ENCODE peak calls at places on chromosomes 1 and 21, in five cellular contexts. One of them, this sample, is unnamed. For H3K4me1, the result is how much of the 10 kb centered on the place peaks cover.

GRCh38 chr1:46247433-46248121 is at the start of gene RAD54L:
- DNase-seq in kidney: peak
- DNase-seq in heart left ventricle: peak
- DNase-seq in pancreas: peak
- DNase-seq in sigmoid colon: peak
- DNase-seq in this sample: peak

GRCh38 chr1:20500716-20501115 is 7.2 kb downstream of the MUL1 start:
- DNase-seq in kidney: no peak
- DNase-seq in sigmoid colon: no peak
- DNase-seq in pancreas: no peak
- DNase-seq in heart left ventricle: no peak
- DNase-seq in this sample: no peak

GRCh38 chr1:59638172-59638800 is 176.5 kb upstream of the HOOK1 start:
- DNase-seq in pancreas: peak
- DNase-seq in kidney: no peak
- DNase-seq in sigmoid colon: no peak
- DNase-seq in heart left ventricle: no peak
- DNase-seq in this sample: no peak

GRCh38 chr1:6338685-6339084 is 54.9 kb downstream of the ACOT7 start:
- DNase-seq in kidney: no peak
- DNase-seq in sigmoid colon: no peak
- DNase-seq in pancreas: no peak
- DNase-seq in heart left ventricle: no peak
- DNase-seq in this sample: no peak

GRCh38 chr1:242129103-242129502 is 130.2 kb upstream of the MAP1LC3C start:
- DNase-seq in sigmoid colon: no peak
- DNase-seq in heart left ventricle: no peak
- DNase-seq in pancreas: no peak
- DNase-seq in kidney: no peak
- DNase-seq in this sample: no peak

GRCh38 chr1:111745670-111746613 is 6.7 kb upstream of the INKA2 start:
- DNase-seq in pancreas: no peak
- DNase-seq in heart left ventricle: no peak
- DNase-seq in sigmoid colon: peak
- DNase-seq in kidney: no peak
- DNase-seq in this sample: no peak

GRCh38 chr1:42913426-42914091 is 45.1 kb downstream of the SLC2A1 start:
- DNase-seq in kidney: no peak
- DNase-seq in heart left ventricle: no peak
- DNase-seq in pancreas: peak
- DNase-seq in sigmoid colon: no peak
- DNase-seq in this sample: no peak

GRCh38 chr1:238119060-238119459 is 228.3 kb upstream of the ZP4 start:
- DNase-seq in heart left ventricle: no peak
- DNase-seq in kidney: no peak
- DNase-seq in sigmoid colon: no peak
- DNase-seq in pancreas: no peak
- DNase-seq in this sample: no peak

GRCh38 chr1:209755926-209756607 is at the start of gene TRAF3IP3:
- DNase-seq in kidney: peak
- DNase-seq in sigmoid colon: no peak
- DNase-seq in pancreas: no peak
- DNase-seq in heart left ventricle: peak
- DNase-seq in this sample: no peak

GRCh38 chr1:6248798-6249731 is 5.1 kb downstream of the HES3 start:
- DNase-seq in heart left ventricle: peak
- DNase-seq in sigmoid colon: no peak
- DNase-seq in kidney: peak
- DNase-seq in pancreas: no peak
- DNase-seq in this sample: peak

GRCh38 chr1:36465731-36466369 is 1.7 kb upstream of the MRPS15 start:
- DNase-seq in sigmoid colon: no peak
- DNase-seq in heart left ventricle: no peak
- DNase-seq in pancreas: no peak
- DNase-seq in kidney: no peak
- DNase-seq in this sample: no peak

GRCh38 chr1:35958558-35958957 is 27.7 kb downstream of the AGO3 start:
- DNase-seq in sigmoid colon: no peak
- DNase-seq in heart left ventricle: no peak
- DNase-seq in kidney: no peak
- DNase-seq in pancreas: no peak
- DNase-seq in this sample: no peak

GRCh38 chr1:7418442-7419080 is 352.5 kb upstream of the VAMP3 start:
- DNase-seq in sigmoid colon: peak
- DNase-seq in pancreas: peak
- DNase-seq in heart left ventricle: peak
- DNase-seq in kidney: peak
- DNase-seq in this sample: no peak

GRCh38 chr1:55318111-55318817 is 103.1 kb upstream of the USP24 start:
- DNase-seq in pancreas: no peak
- DNase-seq in heart left ventricle: peak
- DNase-seq in kidney: no peak
- DNase-seq in sigmoid colon: no peak
- DNase-seq in this sample: no peak

GRCh38 chr1:234597894-234598293 is 12.1 kb downstream of the IRF2BP2 start:
- DNase-seq in kidney: no peak
- DNase-seq in pancreas: peak
- DNase-seq in heart left ventricle: peak
- DNase-seq in sigmoid colon: no peak
- DNase-seq in this sample: no peak

GRCh38 chr21:41369105-41369914 is 7.5 kb downstream of the MX2 start:
- DNase-seq in pancreas: no peak
- DNase-seq in sigmoid colon: peak
- DNase-seq in heart left ventricle: peak
- DNase-seq in kidney: no peak
- DNase-seq in this sample: peak

GRCh38 chr1:160925652-160926241 is 28.9 kb downstream of the ITLN2 start:
- DNase-seq in heart left ventricle: no peak
- DNase-seq in pancreas: no peak
- DNase-seq in sigmoid colon: no peak
- DNase-seq in kidney: no peak
- DNase-seq in this sample: no peak

DNA sequence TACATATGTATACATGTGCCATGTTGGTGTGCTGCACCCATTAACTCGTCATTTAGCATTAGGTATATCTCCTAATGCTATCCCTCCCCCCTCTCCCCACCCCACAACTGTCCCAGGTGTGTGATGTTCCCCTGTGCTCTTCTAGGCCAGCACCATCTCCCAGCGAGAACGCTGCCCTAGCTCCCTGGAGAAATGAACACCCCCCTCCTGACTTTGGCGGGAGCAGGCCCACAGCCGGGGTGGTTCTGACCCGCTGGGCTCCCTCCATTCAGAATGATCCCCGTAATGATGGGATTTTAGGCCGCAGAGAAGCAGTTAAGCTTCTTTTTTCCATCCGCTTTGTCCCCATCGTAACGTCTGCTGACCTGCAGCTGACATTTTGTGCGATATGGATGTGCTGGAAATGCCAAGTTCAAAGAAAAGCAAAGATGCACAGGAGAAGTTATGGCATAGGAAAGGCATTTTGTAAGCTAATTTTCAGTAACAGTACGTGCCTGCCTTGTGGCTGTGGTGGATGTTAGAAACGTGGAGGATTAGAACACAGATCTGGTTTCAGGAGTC is 39.3 kb downstream of the ELK4 start:
- DNase-seq in kidney: no peak
- DNase-seq in heart left ventricle: no peak
- DNase-seq in pancreas: peak
- DNase-seq in sigmoid colon: peak
- DNase-seq in this sample: no peak
- H3K4me1 ChIP-seq in kidney: under half
- H3K4me1 ChIP-seq in heart left ventricle: under half
- H3K4me1 ChIP-seq in pancreas: under half
- H3K4me1 ChIP-seq in sigmoid colon: under half
- H3K4me1 ChIP-seq in this sample: under half

GRCh38 chr1:3134378-3135072 is 65.5 kb downstream of the PRDM16 start:
- DNase-seq in heart left ventricle: no peak
- DNase-seq in kidney: no peak
- DNase-seq in pancreas: peak
- DNase-seq in sigmoid colon: no peak
- DNase-seq in this sample: no peak
- H3K27ac ChIP-seq in heart left ventricle: no peak
- H3K27ac ChIP-seq in kidney: no peak
- H3K27ac ChIP-seq in pancreas: peak
- H3K27ac ChIP-seq in sigmoid colon: no peak
- H3K27ac ChIP-seq in this sample: no peak

DNA sequence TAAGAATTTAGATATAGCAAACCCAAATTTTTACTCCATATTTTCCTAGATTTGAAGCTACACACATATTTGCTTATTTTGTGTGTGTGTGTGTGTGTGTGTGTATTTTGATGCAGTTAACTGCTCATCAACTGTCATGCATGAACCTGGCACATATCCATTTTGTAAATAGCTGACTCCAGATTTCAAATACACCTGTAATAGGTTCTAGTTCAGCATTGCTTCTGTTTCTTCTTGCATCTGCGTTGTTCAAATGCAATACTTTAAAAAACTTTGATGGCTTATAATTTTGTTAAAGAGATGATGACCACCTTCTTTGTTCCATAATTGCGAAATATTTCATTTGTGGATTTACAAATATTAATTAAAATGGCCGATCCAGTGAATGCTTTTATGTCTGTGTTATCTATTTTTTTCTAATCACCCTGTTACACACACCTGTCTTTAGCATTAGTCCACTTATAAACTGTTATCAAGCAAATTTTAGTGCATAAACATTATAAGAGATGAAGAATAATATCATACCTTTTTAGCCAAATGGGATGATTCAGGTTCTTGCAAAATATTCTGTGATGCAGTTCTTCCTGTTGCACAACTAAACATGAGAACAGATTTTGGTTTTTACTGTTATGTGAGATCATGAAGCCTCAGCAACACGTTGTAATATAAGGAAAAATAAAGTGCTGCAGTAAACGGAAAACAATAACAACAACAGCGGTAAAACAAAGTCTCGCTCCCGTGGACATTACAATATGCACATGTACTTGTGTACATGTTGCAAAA is 12.7 kb upstream of the S100A11 start:
- DNase-seq in sigmoid colon: no peak
- DNase-seq in kidney: no peak
- DNase-seq in pancreas: no peak
- DNase-seq in heart left ventricle: no peak
- DNase-seq in this sample: no peak
- H3K4me1 ChIP-seq in sigmoid colon: under half
- H3K4me1 ChIP-seq in kidney: under half
- H3K4me1 ChIP-seq in pancreas: under half
- H3K4me1 ChIP-seq in heart left ventricle: under half
- H3K4me1 ChIP-seq in this sample: under half

GRCh38 chr1:172612478-172612877 is 46.4 kb upstream of the FASLG start:
- DNase-seq in heart left ventricle: no peak
- DNase-seq in kidney: no peak
- DNase-seq in pancreas: no peak
- DNase-seq in sigmoid colon: no peak
- DNase-seq in this sample: no peak

GRCh38 chr1:172613294-172613693 is 45.6 kb upstream of the FASLG start:
- DNase-seq in sigmoid colon: no peak
- DNase-seq in pancreas: no peak
- DNase-seq in kidney: no peak
- DNase-seq in heart left ventricle: no peak
- DNase-seq in this sample: no peak

DNA sequence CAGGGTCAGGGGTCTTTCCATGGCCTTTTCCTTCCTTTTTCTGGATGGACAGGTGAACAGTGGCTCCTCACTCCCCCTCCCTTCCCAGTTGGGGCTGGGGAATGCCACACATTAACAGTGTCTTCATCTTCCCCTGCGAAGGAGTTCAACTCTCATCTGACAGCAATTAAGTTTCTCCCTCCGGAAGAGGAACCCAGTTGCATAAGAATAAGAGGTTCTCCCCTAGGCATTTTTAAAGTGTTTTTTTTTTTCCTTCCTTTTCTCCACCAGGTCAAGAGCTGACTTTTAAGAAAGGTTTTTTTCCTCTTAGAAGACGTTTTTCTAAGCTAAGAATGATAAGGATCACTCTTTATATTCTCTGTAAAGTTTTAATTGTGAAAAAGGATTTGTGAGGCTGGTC is 42.3 kb upstream of the FASLG start:
- DNase-seq in heart left ventricle: no peak
- DNase-seq in sigmoid colon: no peak
- DNase-seq in pancreas: no peak
- DNase-seq in kidney: no peak
- DNase-seq in this sample: no peak
- H3K27ac ChIP-seq in heart left ventricle: no peak
- H3K27ac ChIP-seq in sigmoid colon: no peak
- H3K27ac ChIP-seq in pancreas: no peak
- H3K27ac ChIP-seq in kidney: no peak
- H3K27ac ChIP-seq in this sample: no peak

DNA sequence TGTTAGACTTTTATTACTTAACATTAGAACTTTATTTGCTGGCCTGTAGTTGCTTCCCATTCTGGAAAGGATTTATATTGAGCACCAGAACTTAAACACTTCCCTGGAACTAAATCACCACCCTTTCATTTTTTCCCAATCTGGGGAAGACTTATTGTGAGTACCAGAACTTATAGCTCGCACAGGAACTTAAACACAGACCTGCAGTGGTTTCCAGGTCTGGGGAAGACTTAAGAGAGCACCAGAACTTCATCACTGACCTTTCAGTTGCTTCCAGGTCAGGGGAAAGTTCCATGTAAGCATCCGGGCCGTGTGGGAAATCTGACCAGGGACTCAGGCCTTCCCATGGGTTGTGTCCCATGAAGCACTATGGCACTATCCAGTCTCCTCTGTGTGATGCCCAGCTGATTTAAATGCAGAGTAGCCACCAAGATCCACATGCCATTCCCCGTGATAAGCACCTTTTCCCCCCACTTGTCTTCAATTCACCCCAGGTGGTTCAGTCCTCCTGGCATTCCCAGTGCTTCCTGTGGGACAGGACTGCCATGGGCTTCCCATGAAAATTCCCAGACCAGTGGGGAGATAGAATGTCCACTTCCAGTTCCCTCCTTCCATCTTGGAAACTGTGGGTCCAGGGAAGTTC is 48.9 kb downstream of the C4BPA start:
- DNase-seq in sigmoid colon: no peak
- DNase-seq in kidney: no peak
- DNase-seq in pancreas: no peak
- DNase-seq in heart left ventricle: no peak
- DNase-seq in this sample: no peak
- H3K4me1 ChIP-seq in sigmoid colon: under half
- H3K4me1 ChIP-seq in kidney: under half
- H3K4me1 ChIP-seq in pancreas: under half
- H3K4me1 ChIP-seq in heart left ventricle: under half
- H3K4me1 ChIP-seq in this sample: under half

DNA sequence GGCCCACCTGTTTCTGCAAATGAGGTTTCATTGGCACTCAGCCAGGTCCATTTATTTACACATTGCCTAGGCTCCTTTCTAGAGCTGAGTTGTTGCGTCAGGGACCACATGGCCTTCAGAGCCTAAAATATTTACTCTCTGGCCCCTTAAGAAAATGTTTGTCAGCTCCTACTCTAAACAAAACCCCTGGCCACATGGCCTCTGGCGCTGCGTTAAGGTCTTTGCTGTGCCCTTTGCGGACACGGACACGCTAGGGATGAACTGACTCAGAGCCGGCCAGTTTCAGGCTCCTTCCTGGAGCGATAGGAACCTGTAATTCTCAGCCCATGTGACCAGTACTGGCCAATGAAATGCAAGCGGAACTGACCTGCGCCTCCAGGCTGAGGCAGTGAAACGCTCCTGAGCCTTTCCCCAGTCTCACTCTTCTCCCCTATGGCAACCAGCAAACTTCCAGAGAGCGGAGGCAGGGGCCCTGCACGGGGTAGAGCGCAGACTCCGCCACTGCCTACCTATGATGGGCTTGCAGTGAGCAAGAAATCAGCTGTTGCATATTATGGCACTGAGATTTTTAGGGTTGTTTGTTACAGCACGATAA is 160.3 kb downstream of the ETS2 start:
- DNase-seq in sigmoid colon: no peak
- DNase-seq in kidney: peak
- DNase-seq in pancreas: peak
- DNase-seq in heart left ventricle: no peak
- DNase-seq in this sample: no peak
- H3K27ac ChIP-seq in sigmoid colon: no peak
- H3K27ac ChIP-seq in kidney: peak
- H3K27ac ChIP-seq in pancreas: peak
- H3K27ac ChIP-seq in heart left ventricle: no peak
- H3K27ac ChIP-seq in this sample: peak

This sample was measured in psoas muscle.